ENCODE peak calls at places on chromosome 5, in five cellular contexts. Y is anterior cingulate cortex; K is activated naive CD4-positive, alpha-beta T cell; R is GF-D8; A is activated B cell treated with CpG ODN at 0.5 μM for 24 hours. N is an unnamed sample.

GRCh38 chr5:1770443-1770802 is 29.2 kb downstream of the MRPL36 start:
- DNase-seq in Y (no peak), K (no peak), R (no peak), A (no peak), N (no peak)

GRCh38 chr5:150175536-150175935 is 9.0 kb downstream of the CDX1 start:
- DNase-seq in Y (no peak), K (no peak), R (no peak), A (no peak), N (no peak)

GRCh38 chr5:78162253-78162862 is 132.1 kb downstream of the AP3B1 start:
- DNase-seq in Y (no peak), K (no peak), R (no peak), A (no peak), N (no peak)

GRCh38 chr5:160926428-160926827 is 74.4 kb upstream of the ATP10B start:
- DNase-seq in Y (peak; percentile 24), K (no peak), R (no peak), A (no peak), N (no peak)

GRCh38 chr5:155430192-155430591 is 416.6 kb downstream of the KIF4B start:
- DNase-seq in Y (no peak), K (no peak), R (no peak), A (no peak), N (no peak)

GRCh38 chr5:65262094-65262493 is 219.6 kb downstream of the ADAMTS6 start:
- DNase-seq in Y (no peak), K (no peak), R (no peak), A (no peak), N (no peak)

GRCh38 chr5:67305913-67306710 is 109.5 kb upstream of the CD180 start:
- DNase-seq in Y (no peak), K (no peak), R (no peak), A (no peak), N (no peak)

GRCh38 chr5:41656597-41656996 is 146.2 kb upstream of the PLCXD3 start:
- DNase-seq in Y (no peak), K (no peak), R (no peak), A (no peak), N (no peak)

GRCh38 chr5:128537306-128537998 is 593 bp downstream of the FBN2 start:
- DNase-seq in Y (peak; percentile 5), K (no peak), R (no peak), A (no peak), N (no peak)

GRCh38 chr5:140992878-140993277 is 26.6 kb downstream of the PCDHAC2 start:
- DNase-seq in Y (no peak), K (no peak), R (no peak), A (no peak), N (no peak)

GRCh38 chr5:169443249-169443784 is 140.3 kb upstream of the SPDL1 start:
- DNase-seq in Y (no peak), K (no peak), R (no peak), A (no peak), N (no peak)

N was measured in BJ.